ENCODE peak calls at places on chromosome 5, in ten cellular contexts. F, X, A, I, Z, H, Q, J, U and P are unnamed samples.

GRCh38 chr5:155052532-155052931 is 39.0 kb downstream of the KIF4B start:
- DNase-seq in F (no peak), U (no peak), A (no peak), H (no peak), Q (no peak), I (no peak), J (no peak), X (no peak), Z (no peak), P (no peak)

GRCh38 chr5:92267830-92268229 is 884.7 kb upstream of the ARRDC3 start:
- DNase-seq in I (no peak), F (no peak), A (no peak), U (no peak), H (no peak), Q (no peak), J (no peak), X (no peak), Z (no peak), P (no peak)

GRCh38 chr5:116379306-116379705 is 195.3 kb downstream of the SEMA6A start:
- DNase-seq in Q (no peak), Z (no peak), J (no peak), A (no peak), I (no peak), U (no peak), H (no peak), X (no peak), F (no peak), P (no peak)

GRCh38 chr5:180720501-180720900 is 19.4 kb downstream of the OR2Y1 start:
- DNase-seq in H (no peak), J (no peak), F (no peak), U (no peak), I (no peak), X (no peak), Q (no peak), Z (no peak), A (no peak), P (no peak)

GRCh38 chr5:82259172-82259800 is 18.9 kb downstream of the RPS23 start:
- DNase-seq in F (no peak), U (peak), A (peak), J (no peak), Q (no peak), Z (no peak), I (no peak), X (no peak), H (peak), P (no peak)

GRCh38 chr5:107072440-107072839 is 598.3 kb downstream of the EFNA5 start:
- DNase-seq in U (peak), Z (no peak), J (no peak), Q (no peak), H (no peak), X (no peak), A (peak), F (no peak), I (no peak), P (no peak)

GRCh38 chr5:142830241-142831018 is 60.3 kb downstream of the ARHGAP26 start:
- DNase-seq in X (no peak), H (peak), F (no peak), Z (no peak), I (no peak), Q (no peak), U (peak), J (no peak), A (peak), P (no peak)

GRCh38 chr5:41094871-41095270 is 23.7 kb upstream of the MROH2B start:
- DNase-seq in J (no peak), U (no peak), I (no peak), X (no peak), H (no peak), F (no peak), Q (no peak), Z (no peak), A (no peak), P (no peak)

GRCh38 chr5:6356578-6357164 is 21.7 kb downstream of the MED10 start:
- DNase-seq in Q (no peak), A (no peak), I (no peak), J (no peak), Z (no peak), X (no peak), F (no peak), H (no peak), U (no peak), P (no peak)

GRCh38 chr5:151602806-151603205 is 11.7 kb upstream of the FAT2 start:
- DNase-seq in F (no peak), Q (no peak), A (peak), J (no peak), H (peak), Z (no peak), X (no peak), U (no peak), I (no peak), P (no peak)

GRCh38 chr5:63127054-63127453 is 548.4 kb downstream of the LRRC70 start:
- DNase-seq in U (peak), Q (no peak), H (peak), Z (no peak), J (no peak), A (peak), I (no peak), F (no peak), X (no peak), P (no peak)

GRCh38 chr5:138032028-138032571 is 779 bp downstream of the FAM13B start:
- DNase-seq in A (no peak), F (peak), X (peak), Q (peak), U (peak), Z (peak), H (peak), J (peak), I (peak), P (no peak)

GRCh38 chr5:150599917-150600511 is 40.4 kb upstream of the SYNPO start:
- DNase-seq in X (no peak), I (peak), F (no peak), J (peak), H (peak), U (peak), Q (peak), A (peak), Z (peak), P (no peak)

GRCh38 chr5:96294887-96295209 is 138.2 kb downstream of the PCSK1 start:
- DNase-seq in I (no peak), H (no peak), U (no peak), F (no peak), Q (no peak), X (no peak), A (no peak), J (no peak), Z (no peak), P (no peak)

GRCh38 chr5:64213568-64213967 is 47.9 kb downstream of the RNF180 start:
- DNase-seq in J (no peak), U (no peak), Z (no peak), X (no peak), H (no peak), Q (no peak), A (peak), F (no peak), I (no peak), P (no peak)

GRCh38 chr5:143074414-143074996 is 304.3 kb downstream of the ARHGAP26 start:
- DNase-seq in J (no peak), H (no peak), Z (no peak), I (no peak), A (no peak), F (no peak), U (peak), X (no peak), Q (no peak), P (no peak)

GRCh38 chr5:121313886-121314285 is 537.8 kb upstream of the FTMT start:
- DNase-seq in U (no peak), J (no peak), Z (no peak), A (no peak), I (no peak), Q (no peak), H (no peak), F (no peak), X (no peak), P (no peak)

GRCh38 chr5:149117970-149118369 is 23.3 kb upstream of the ABLIM3 start:
- DNase-seq in X (no peak), Q (no peak), I (no peak), F (no peak), U (no peak), A (no peak), H (no peak), Z (no peak), J (no peak), P (no peak)

GRCh38 chr5:82164109-82164956 is 113.8 kb downstream of the RPS23 start:
- DNase-seq in I (no peak), F (no peak), Z (no peak), A (peak), H (peak), X (no peak), U (peak), Q (no peak), J (no peak), P (no peak)

GRCh38 chr5:179345429-179346321 is at the start of gene ADAMTS2:
- DNase-seq in F (no peak), A (peak), J (peak), X (no peak), I (no peak), U (peak), Z (peak), Q (peak), H (peak), P (no peak)

GRCh38 chr5:169646856-169647255 is 9.8 kb downstream of the DOCK2 start:
- DNase-seq in A (no peak), U (no peak), I (no peak), F (no peak), J (no peak), H (no peak), X (no peak), Q (no peak), Z (no peak), P (no peak)

GRCh38 chr5:149853701-149854100 is 90.9 kb downstream of the PDE6A start:
- DNase-seq in X (no peak), F (no peak), I (no peak), U (no peak), Z (no peak), J (no peak), Q (no peak), A (no peak), H (no peak), P (no peak)

GRCh38 chr5:147148715-147149114 is 86.1 kb upstream of the STK32A start:
- DNase-seq in Q (no peak), Z (no peak), H (no peak), X (no peak), A (no peak), J (no peak), F (no peak), U (no peak), I (no peak), P (no peak)

GRCh38 chr5:125612356-125613149 is 810.7 kb upstream of the GRAMD2B start:
- DNase-seq in X (no peak), Z (no peak), A (no peak), I (no peak), J (peak), Q (no peak), F (no peak), U (no peak), H (no peak), P (no peak)

GRCh38 chr5:37658440-37658839 is 181.4 kb downstream of the GDNF start:
- DNase-seq in J (no peak), U (no peak), Q (no peak), Z (no peak), I (no peak), F (no peak), X (no peak), A (no peak), H (no peak), P (no peak)

GRCh38 chr5:150517272-150518152 is 9.6 kb downstream of the NDST1 start:
- DNase-seq in X (no peak), H (peak), U (peak), I (no peak), F (no peak), A (peak), Z (peak), J (no peak), Q (no peak), P (no peak)

GRCh38 chr5:172114875-172115422 is 73.1 kb downstream of the STK10 start:
- DNase-seq in U (no peak), Q (peak), H (no peak), X (peak), A (no peak), I (no peak), F (peak), Z (peak), J (no peak), P (peak)

GRCh38 chr5:68544656-68545565 is 329.4 kb downstream of the PIK3R1 start:
- DNase-seq in I (no peak), J (peak), X (no peak), A (no peak), F (no peak), H (peak), Z (no peak), Q (no peak), U (peak), P (no peak)

GRCh38 chr5:140360681-140361479 is 886 bp downstream of the SLC4A9 start:
- DNase-seq in J (no peak), Z (no peak), H (no peak), F (no peak), Q (no peak), X (no peak), U (no peak), I (no peak), A (no peak), P (no peak)

GRCh38 chr5:157248771-157249475 is 17.0 kb upstream of the CYFIP2 start:
- DNase-seq in F (peak), I (no peak), J (no peak), A (no peak), H (no peak), Z (no peak), Q (no peak), U (no peak), X (no peak), P (no peak)

GRCh38 chr5:137836301-137836700 is 31.4 kb upstream of the MYOT start:
- DNase-seq in Q (no peak), I (no peak), F (no peak), J (no peak), H (no peak), Z (no peak), A (no peak), U (no peak), X (no peak), P (no peak)

GRCh38 chr5:158796812-158797497 is 302.8 kb downstream of the EBF1 start:
- DNase-seq in X (no peak), I (no peak), Z (no peak), Q (no peak), F (no peak), H (no peak), U (no peak), J (no peak), A (no peak), P (no peak)

GRCh38 chr5:19859020-19859419 is 129.0 kb downstream of the CDH18 start:
- DNase-seq in A (no peak), Z (no peak), Q (no peak), J (no peak), I (no peak), U (no peak), F (no peak), X (no peak), H (no peak), P (no peak)

GRCh38 chr5:148145916-148146315 is 22.4 kb upstream of the SPINK14 start:
- DNase-seq in H (no peak), Q (no peak), J (peak), F (no peak), I (peak), X (no peak), A (peak), U (peak), Z (peak), P (no peak)

GRCh38 chr5:89105836-89106235 is 222.9 kb upstream of the MEF2C start:
- DNase-seq in H (peak), A (no peak), F (no peak), X (no peak), I (no peak), Z (no peak), J (no peak), U (no peak), Q (no peak), P (no peak)

GRCh38 chr5:79074641-79075040 is 5.1 kb downstream of the BHMT2 start:
- DNase-seq in X (no peak), J (no peak), Z (no peak), A (no peak), H (peak), F (no peak), U (peak), I (no peak), Q (no peak), P (no peak)

GRCh38 chr5:6829150-6829784 is 116.0 kb downstream of the TENT4A start:
- DNase-seq in Z (no peak), H (peak), U (no peak), X (peak), Q (no peak), A (peak), F (no peak), J (no peak), I (no peak), P (no peak)

GRCh38 chr5:79560774-79561524 is 47.0 kb upstream of the HOMER1 start:
- DNase-seq in U (peak), X (peak), F (no peak), H (peak), Z (no peak), Q (no peak), I (no peak), J (no peak), A (peak), P (no peak)

GRCh38 chr5:149776376-149777305 is 46.5 kb downstream of the PPARGC1B start:
- DNase-seq in J (peak), Z (peak), U (no peak), F (no peak), H (no peak), A (no peak), X (no peak), Q (no peak), I (no peak), P (no peak)